ENCODE peak calls at places on chromosomes 1 and 21, in six cellular contexts. T is activated CD4-positive, alpha-beta T cell treated with anti-CD3 and anti-CD28 coated beads, Interleukin-2, amount 50 U/mL, for 24 hours; L is neuronal stem cell; R is nucleus accumbens; V is stimulated activated CD4-positive, alpha-beta T cell treated with anti-CD3 and anti-CD28 coated beads, Interleukin-15, amount 100 ng/mL, for 1 hour; N is foreskin melanocyte. Y is an unnamed sample.

GRCh38 chr1:48469616-48470500 is 2.1 kb downstream of the SPATA6 start:
- DNase-seq in N (peak; percentile 53), T (no peak), R (peak; percentile 34), L (no peak), V (no peak), Y (peak; percentile 86)

GRCh38 chr1:184101571-184101970 is 50.0 kb downstream of the TSEN15 start:
- DNase-seq in L (no peak), R (no peak), N (no peak), V (no peak), T (no peak), Y (no peak)

GRCh38 chr1:156638189-156638588 is 3.7 kb upstream of the BCAN start:
- DNase-seq in N (no peak), V (no peak), R (peak; percentile 40), L (no peak), T (no peak), Y (no peak)

GRCh38 chr1:91555821-91556531 is 55.3 kb downstream of the CDC7 start:
- DNase-seq in N (no peak), L (no peak), V (peak; percentile 30), R (no peak), T (peak; percentile 73), Y (no peak)

GRCh38 chr21:39452207-39452964 is 616 bp downstream of the SH3BGR start:
- DNase-seq in T (no peak), N (peak; percentile 41), L (no peak), R (peak; percentile 26), V (no peak), Y (no peak)

GRCh38 chr1:93670141-93670540 is 11.5 kb downstream of the BCAR3 start:
- DNase-seq in R (no peak), V (no peak), N (peak; percentile 81), T (no peak), L (no peak), Y (no peak)

GRCh38 chr1:199310701-199311100 is 671.9 kb downstream of the PTPRC start:
- DNase-seq in R (no peak), V (no peak), N (no peak), T (no peak), L (no peak), Y (no peak)

GRCh38 chr21:36700961-36701911 is 2.3 kb downstream of the SIM2 start:
- DNase-seq in R (no peak), L (peak; percentile 54), T (no peak), V (no peak), N (no peak), Y (no peak)

GRCh38 chr1:154972517-154973343 is 1.8 kb upstream of the CKS1B start:
- DNase-seq in L (peak; percentile 73), V (no peak), R (peak; percentile 3), T (no peak), N (peak; percentile 80), Y (peak; percentile 39)

GRCh38 chr1:230899845-230900251 is 31.5 kb upstream of the C1orf198 start:
- DNase-seq in N (no peak), T (no peak), L (no peak), V (no peak), R (no peak), Y (no peak)

GRCh38 chr1:34190692-34191091 is 14.0 kb downstream of the C1orf94 start:
- DNase-seq in T (no peak), V (no peak), N (no peak), R (no peak), L (no peak), Y (no peak)

GRCh38 chr1:10217748-10218441 is 7.5 kb downstream of the KIF1B start:
- DNase-seq in L (no peak), T (no peak), N (peak; percentile 74), R (no peak), V (no peak), Y (no peak)

GRCh38 chr1:172698224-172698623 is 39.3 kb downstream of the FASLG start:
- DNase-seq in L (no peak), N (peak; percentile 29), T (no peak), V (no peak), R (no peak), Y (no peak)

GRCh38 chr1:209527993-209528392 is 55.5 kb upstream of the CAMK1G start:
- DNase-seq in R (no peak), L (no peak), V (no peak), N (no peak), T (no peak), Y (no peak)

GRCh38 chr1:2980073-2980791 is 41.0 kb upstream of the ACTRT2 start:
- DNase-seq in N (no peak), V (no peak), R (no peak), T (no peak), L (no peak), Y (peak; percentile 79)

GRCh38 chr1:207115269-207115668 is 11.2 kb downstream of the C4BPA start:
- DNase-seq in N (no peak), R (no peak), L (no peak), T (no peak), V (no peak), Y (no peak)

GRCh38 chr1:179310721-179311120 is 17.1 kb downstream of the SOAT1 start:
- DNase-seq in T (no peak), N (peak; percentile 79), R (no peak), V (no peak), L (no peak), Y (no peak)

GRCh38 chr21:46116189-46116845 is 18.4 kb downstream of the COL6A2 start:
- DNase-seq in N (no peak), T (no peak), R (no peak), L (no peak), V (no peak), Y (peak; percentile 6)

GRCh38 chr1:119027759-119028158 is 39.6 kb upstream of the TBX15 start:
- DNase-seq in N (no peak), L (no peak), T (no peak), V (no peak), R (no peak), Y (no peak)

GRCh38 chr21:42841156-42841915 is 38.0 kb downstream of the WDR4 start:
- DNase-seq in N (no peak), V (no peak), T (no peak), L (no peak), R (no peak), Y (no peak)

GRCh38 chr21:43362306-43362927 is 64.5 kb downstream of the SIK1 start:
- DNase-seq in N (peak; percentile 85), L (no peak), V (peak; percentile 58), R (no peak), T (peak; percentile 59), Y (peak; percentile 94)

GRCh38 chr1:199859525-199859924 is 168.0 kb upstream of the NR5A2 start:
- DNase-seq in V (no peak), T (no peak), L (no peak), R (no peak), N (peak; percentile 30), Y (no peak)

GRCh38 chr1:199295102-199295501 is 656.3 kb downstream of the PTPRC start:
- DNase-seq in T (no peak), N (no peak), R (no peak), L (no peak), V (no peak), Y (no peak)

GRCh38 chr1:40143891-40144575 is 17.2 kb upstream of the RLF start:
- DNase-seq in T (peak; percentile 63), R (peak; percentile 4), V (no peak), L (peak; percentile 75), N (peak; percentile 55), Y (no peak)

GRCh38 chr1:212482006-212482351 is 49.3 kb downstream of the NENF start:
- DNase-seq in L (no peak), V (no peak), T (no peak), N (no peak), R (no peak), Y (no peak)

GRCh38 chr1:85585845-85586244 is 5.3 kb downstream of the CCN1 start:
- DNase-seq in T (no peak), R (no peak), L (no peak), V (no peak), N (no peak), Y (no peak)

GRCh38 chr1:15758953-15759661 is 512 bp downstream of the FBLIM1 start:
- DNase-seq in L (no peak), N (no peak), R (no peak), V (no peak), T (no peak), Y (no peak)

GRCh38 chr1:206472454-206472853 is 2.2 kb downstream of the IKBKE start:
- DNase-seq in R (no peak), V (no peak), N (no peak), T (no peak), L (no peak), Y (no peak)

GRCh38 chr1:46186076-46186475 is 9.8 kb upstream of the P3R3URF start:
- DNase-seq in N (no peak), L (no peak), V (no peak), R (no peak), T (no peak), Y (no peak)

GRCh38 chr1:43799656-43800629 is 92.6 kb downstream of the ST3GAL3 start:
- DNase-seq in R (no peak), L (no peak), N (no peak), V (no peak), T (no peak), Y (no peak)

GRCh38 chr1:36258960-36259344 is 34.7 kb downstream of the THRAP3 start:
- DNase-seq in R (no peak), T (no peak), N (no peak), V (no peak), L (no peak), Y (no peak)

GRCh38 chr1:215458084-215458483 is 109.0 kb upstream of the KCTD3 start:
- DNase-seq in R (no peak), L (no peak), T (no peak), N (peak; percentile 48), V (no peak), Y (no peak)

GRCh38 chr1:156662588-156663055 is 14.6 kb downstream of the NES start:
- DNase-seq in T (no peak), N (no peak), L (no peak), V (no peak), R (no peak), Y (no peak)

GRCh38 chr21:39077816-39078215 is 105.4 kb downstream of the PSMG1 start:
- DNase-seq in N (peak; percentile 11), T (no peak), L (no peak), V (no peak), R (no peak), Y (no peak)

Y was measured in posterior cingulate gyrus.